ENCODE peak calls at places on chromosomes 2 and 18, in six cellular contexts. H, G, D, J, M and P are unnamed samples.

GRCh38 chr18:77108001-77108692 is 24.4 kb downstream of the MBP start:
- DNase-seq in J (peak; percentile 39), D (no peak), M (no peak), H (peak; percentile 82), G (no peak), P (peak; percentile 29)

GRCh38 chr18:25223211-25223610 is 128.8 kb downstream of the ZNF521 start:
- DNase-seq in M (no peak), D (no peak), G (no peak), J (no peak), H (no peak), P (no peak)

GRCh38 chr2:120465989-120466703 is 120.2 kb downstream of the INHBB start:
- DNase-seq in D (no peak), H (peak; percentile 54), M (no peak), J (no peak), G (no peak), P (no peak)

GRCh38 chr2:44802409-44803099 is 138.9 kb upstream of the SIX3 start:
- DNase-seq in D (no peak), H (no peak), G (no peak), M (no peak), J (no peak), P (no peak)

GRCh38 chr2:95353613-95354468 is 48.7 kb upstream of the FAHD2A start:
- DNase-seq in D (no peak), G (no peak), H (peak; percentile 51), J (no peak), M (no peak), P (no peak)

GRCh38 chr2:72034353-72035095 is 113.1 kb downstream of the CYP26B1 start:
- DNase-seq in D (no peak), G (no peak), J (no peak), M (no peak), H (no peak), P (no peak)

GRCh38 chr2:1744446-1745170 is at the start of gene PXDN:
- DNase-seq in H (no peak), G (peak; percentile 59), J (peak; percentile 83), M (no peak), D (peak; percentile 20), P (no peak)

GRCh38 chr2:207437857-207438166 is 92.0 kb upstream of the CREB1 start:
- DNase-seq in D (no peak), M (peak; percentile 26), H (no peak), J (no peak), G (no peak), P (no peak)

GRCh38 chr2:25939257-25939668 is 43.0 kb downstream of the KIF3C start:
- DNase-seq in M (no peak), G (no peak), J (no peak), D (no peak), H (no peak), P (no peak)

GRCh38 chr2:59342166-59342565 is 1101.0 kb upstream of the FANCL start:
- DNase-seq in H (no peak), J (no peak), G (no peak), M (no peak), D (no peak), P (no peak)

GRCh38 chr2:219521066-219521880 is 7.0 kb downstream of the ASIC4 start:
- DNase-seq in M (no peak), H (no peak), G (no peak), D (peak; percentile 29), J (no peak), P (no peak)

GRCh38 chr2:233853883-233854240 is 473 bp downstream of the HJURP start:
- DNase-seq in J (no peak), D (no peak), M (no peak), H (peak; percentile 51), G (no peak), P (peak; percentile 31)

GRCh38 chr2:241190291-241190981 is 2.0 kb downstream of the ANO7 start:
- DNase-seq in D (no peak), G (no peak), J (peak; percentile 61), M (no peak), H (no peak), P (no peak)

GRCh38 chr2:133422946-133423345 is 145.3 kb downstream of the NCKAP5 start:
- DNase-seq in J (no peak), G (no peak), H (no peak), D (peak; percentile 26), M (no peak), P (no peak)

GRCh38 chr2:138296365-138296764 is 205.2 kb upstream of the SPOPL start:
- DNase-seq in D (no peak), M (no peak), H (no peak), J (no peak), G (no peak), P (no peak)

GRCh38 chr2:158034198-158034831 is 67.4 kb upstream of the UPP2 start:
- DNase-seq in D (peak; percentile 68), G (no peak), M (peak; percentile 59), H (no peak), J (no peak), P (peak; percentile 13)

GRCh38 chr18:73975266-73975665 is 172.4 kb downstream of the FBXO15 start:
- DNase-seq in G (no peak), M (no peak), H (no peak), D (no peak), J (no peak), P (no peak)

GRCh38 chr2:171652411-171652775 is 34.9 kb upstream of the DYNC1I2 start:
- DNase-seq in H (no peak), D (peak; percentile 43), M (no peak), J (no peak), G (no peak), P (no peak)

GRCh38 chr2:118657451-118657850 is 190.0 kb downstream of the EN1 start:
- DNase-seq in H (no peak), M (no peak), D (no peak), G (no peak), J (no peak), P (no peak)

GRCh38 chr18:45745817-45746461 is 22.0 kb downstream of the SLC14A1 start:
- DNase-seq in G (no peak), J (no peak), D (no peak), M (no peak), H (no peak), P (no peak)

GRCh38 chr2:35973737-35974132 is 381.8 kb upstream of the CRIM1 start:
- DNase-seq in G (no peak), M (no peak), J (no peak), H (no peak), D (peak; percentile 29), P (no peak)

GRCh38 chr2:133171396-133172004 is 396.8 kb downstream of the NCKAP5 start:
- DNase-seq in J (no peak), M (no peak), H (no peak), D (peak; percentile 62), G (no peak), P (peak; percentile 54)

DNA sequence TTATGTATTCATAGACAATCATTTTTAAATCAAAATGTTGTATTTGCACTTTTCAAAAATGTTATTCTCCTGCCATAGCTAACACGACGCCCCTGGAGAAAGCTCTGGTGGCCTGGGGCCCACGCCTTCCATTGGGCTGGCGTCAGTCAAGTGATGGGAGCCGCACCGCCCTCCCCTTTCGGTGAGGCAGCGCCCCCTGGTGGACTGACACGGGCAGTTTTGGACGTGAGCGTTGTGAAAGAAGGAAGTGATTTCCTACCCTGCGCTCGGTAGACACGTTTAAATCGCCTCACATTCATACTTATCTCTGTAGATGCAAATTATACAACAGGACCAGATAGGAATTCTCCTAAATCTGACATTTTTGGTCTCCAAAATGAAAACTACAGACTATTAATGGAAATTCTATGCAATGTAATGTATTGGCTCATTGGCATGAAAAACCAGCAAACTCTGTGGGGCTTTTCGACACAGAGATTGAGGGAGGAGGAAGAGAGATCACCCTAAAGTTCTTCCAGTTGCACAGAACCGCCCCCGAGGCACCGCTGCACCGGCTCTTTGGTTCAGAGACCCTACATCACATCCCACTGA is 326.2 kb upstream of the SOX11 start:
- DNase-seq in D (peak; percentile 61), H (no peak), J (peak; percentile 70), G (peak; percentile 82), M (peak; percentile 69), P (peak; percentile 60)
- TF ChIP-seq CTCF in D (peak; percentile 66), H (peak; percentile 31), J (peak; percentile 83), G (peak; percentile 98), M (peak; percentile 79), P (peak; percentile 91)

GRCh38 chr18:72541871-72542690 is 2.1 kb downstream of the CBLN2 start:
- DNase-seq in H (no peak), M (no peak), D (no peak), G (no peak), J (no peak), P (no peak)
- TF ChIP-seq CTCF in H (no peak), M (no peak), D (no peak), G (no peak), J (no peak), P (no peak)

DNA sequence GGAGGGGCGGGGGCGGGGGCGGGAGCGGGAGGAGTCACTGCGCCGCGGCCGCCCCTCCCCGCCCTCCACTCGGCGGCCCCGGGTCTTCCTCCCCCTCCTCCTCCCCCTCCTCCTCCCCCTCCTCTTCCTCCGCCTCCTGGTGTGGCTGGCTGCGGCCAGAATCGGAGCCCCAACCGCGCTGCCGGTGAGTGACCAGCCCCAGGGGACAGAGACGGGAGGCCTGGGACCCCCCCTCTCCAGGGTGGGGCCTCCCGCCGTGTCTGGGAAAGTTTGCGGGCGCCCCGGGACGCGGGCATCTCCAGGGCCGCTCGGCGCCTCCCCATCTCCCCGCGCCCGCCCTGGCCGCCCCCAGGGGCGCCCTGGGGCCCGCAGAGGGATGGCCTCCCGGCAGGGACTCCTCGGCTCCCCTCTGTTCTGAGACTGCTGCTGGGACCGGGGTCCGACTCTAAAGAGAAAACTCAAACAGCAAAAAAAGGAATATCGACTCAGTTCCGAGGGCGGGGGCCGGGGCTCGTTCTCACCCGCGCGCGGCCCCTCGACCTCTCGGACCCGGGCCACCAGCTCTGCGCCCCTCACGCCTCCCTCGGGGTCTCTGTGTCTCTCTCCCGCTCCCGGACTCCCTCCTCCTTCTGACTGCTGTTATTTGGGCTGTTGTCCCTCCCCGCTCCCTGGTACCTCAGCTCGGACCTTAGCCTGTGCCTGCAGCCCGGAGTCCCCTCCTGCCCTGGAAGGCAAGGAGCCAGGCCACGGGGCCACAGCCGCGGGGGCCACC is at the start of gene STON1:
- DNase-seq in J (peak; percentile 81), D (no peak), H (peak; percentile 81), G (no peak), M (peak; percentile 56), P (no peak)
- TF ChIP-seq CTCF in J (no peak), D (no peak), H (no peak), G (no peak), M (no peak), P (no peak)

DNA sequence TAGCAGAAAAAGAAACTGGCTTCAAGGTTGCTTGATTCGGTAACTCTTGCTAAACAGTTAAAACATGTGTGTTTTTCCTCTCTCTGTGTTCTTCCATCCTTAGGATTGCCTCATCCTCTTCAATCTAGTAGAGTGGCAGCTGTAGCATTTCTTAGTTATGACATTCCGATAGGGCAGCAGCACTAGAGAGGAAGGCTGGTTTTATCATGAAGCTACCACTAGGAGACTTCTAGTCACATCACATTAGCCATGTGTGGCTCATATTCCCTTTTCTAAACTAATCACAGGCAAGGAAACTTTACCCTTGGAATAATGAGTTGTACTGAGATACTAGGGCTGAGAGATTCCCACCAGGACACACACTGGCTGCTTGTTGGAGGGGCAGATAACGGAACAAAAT is 187.6 kb downstream of the DOK6 start:
- DNase-seq in M (no peak), H (no peak), D (peak; percentile 13), G (no peak), J (no peak), P (no peak)
- TF ChIP-seq CTCF in M (no peak), H (no peak), D (no peak), G (no peak), J (no peak), P (no peak)